ENCODE peak calls at places on chromosomes 6 and 20, in eight cellular contexts. B is NCI-H1105; L is progenitor cell of endocrine pancreas; V is D341Med; I is kidney tubule cell; F is amniotic epithelial cell; S is ELF-1; H is stimulated activated CD4-positive, alpha-beta T cell treated with anti-CD3 and anti-CD28 coated beads, Interleukin-1b, Interleukin-23, amount 100 ng/mL, for 48 hours. U is an unnamed sample.

GRCh38 chr6:24583463-24584389 is 62.3 kb downstream of the KIAA0319 start:
- DNase-seq in B (peak), L (peak), V (peak), I (peak), F (peak), S (peak), H (peak), U (peak)

GRCh38 chr6:82240191-82240590 is 7.4 kb downstream of the IBTK start:
- DNase-seq in B (no peak), L (no peak), V (no peak), I (no peak), F (no peak), S (no peak), H (no peak), U (no peak)

GRCh38 chr20:34022154-34022842 is 28.6 kb downstream of the RALY start:
- DNase-seq in B (no peak), L (no peak), V (peak), I (no peak), F (peak), S (no peak), H (no peak), U (no peak)

GRCh38 chr6:138264372-138264880 is 46.1 kb upstream of the PBOV1 start:
- DNase-seq in B (no peak), L (no peak), V (no peak), I (no peak), F (no peak), S (no peak), H (no peak), U (no peak)

GRCh38 chr20:41133709-41134361 is 3.5 kb upstream of the PLCG1 start:
- DNase-seq in B (no peak), L (no peak), V (no peak), I (no peak), F (no peak), S (no peak), H (peak), U (no peak)

GRCh38 chr6:16163066-16163465 is 34.2 kb downstream of the MYLIP start:
- DNase-seq in B (no peak), L (no peak), V (no peak), I (peak), F (no peak), S (no peak), H (no peak), U (no peak)

GRCh38 chr20:21719592-21720214 is 14.2 kb downstream of the PAX1 start:
- DNase-seq in B (peak), L (no peak), V (no peak), I (peak), F (peak), S (no peak), H (peak), U (peak)

GRCh38 chr6:122736606-122737005 is 42.9 kb upstream of the FABP7 start:
- DNase-seq in B (no peak), L (no peak), V (no peak), I (no peak), F (no peak), S (no peak), H (no peak), U (no peak)

GRCh38 chr6:15242937-15243614 is 2.8 kb upstream of the JARID2 start:
- DNase-seq in B (no peak), L (no peak), V (no peak), I (no peak), F (no peak), S (peak), H (no peak), U (no peak)

GRCh38 chr20:4563534-4563933 is 158.2 kb upstream of the PRND start:
- DNase-seq in B (no peak), L (peak), V (no peak), I (peak), F (peak), S (no peak), H (peak), U (no peak)

GRCh38 chr6:98844244-98845161 is 10.1 kb downstream of the POU3F2 start:
- DNase-seq in B (no peak), L (no peak), V (peak), I (no peak), F (no peak), S (no peak), H (no peak), U (no peak)

GRCh38 chr6:89369009-89369408 is 16.5 kb upstream of the UBE2J1 start:
- DNase-seq in B (no peak), L (no peak), V (peak), I (peak), F (peak), S (no peak), H (no peak), U (peak)

GRCh38 chr20:5652626-5653573 is 97.3 kb upstream of the SHLD1 start:
- DNase-seq in B (no peak), L (no peak), V (no peak), I (no peak), F (peak), S (no peak), H (no peak), U (no peak)

GRCh38 chr20:54129350-54129749 is 44.4 kb downstream of the CYP24A1 start:
- DNase-seq in B (no peak), L (no peak), V (no peak), I (no peak), F (no peak), S (no peak), H (no peak), U (no peak)

GRCh38 chr20:63740070-63740500 is 509 bp downstream of the SLC2A4RG start:
- DNase-seq in B (no peak), L (no peak), V (peak), I (peak), F (peak), S (no peak), H (peak), U (no peak)

GRCh38 chr20:33651562-33652048 is 10.5 kb upstream of the C20orf144 start:
- DNase-seq in B (no peak), L (no peak), V (no peak), I (no peak), F (peak), S (no peak), H (no peak), U (peak)

GRCh38 chr20:35502352-35502751 is 27.1 kb downstream of the C20orf173 start:
- DNase-seq in B (no peak), L (no peak), V (peak), I (no peak), F (no peak), S (no peak), H (no peak), U (no peak)

GRCh38 chr6:5401845-5402738 is 140.8 kb downstream of the FARS2 start:
- DNase-seq in B (no peak), L (no peak), V (no peak), I (peak), F (peak), S (no peak), H (no peak), U (no peak)

GRCh38 chr20:58312836-58313235 is 3.3 kb downstream of the RAB22A start:
- DNase-seq in B (no peak), L (no peak), V (no peak), I (peak), F (no peak), S (no peak), H (peak), U (no peak)

GRCh38 chr20:12762725-12763124 is 246.0 kb upstream of the SPTLC3 start:
- DNase-seq in B (no peak), L (no peak), V (no peak), I (peak), F (no peak), S (no peak), H (no peak), U (no peak)

GRCh38 chr6:96499781-96500180 is 21.8 kb upstream of the UFL1 start:
- DNase-seq in B (no peak), L (no peak), V (no peak), I (no peak), F (no peak), S (no peak), H (no peak), U (no peak)

GRCh38 chr6:121055572-121056163 is 278.6 kb downstream of the TBC1D32 start:
- DNase-seq in B (peak), L (no peak), V (peak), I (peak), F (peak), S (peak), H (no peak), U (no peak)

GRCh38 chr6:15395087-15395486 is 149.2 kb downstream of the JARID2 start:
- DNase-seq in B (no peak), L (no peak), V (no peak), I (no peak), F (no peak), S (no peak), H (no peak), U (no peak)

GRCh38 chr6:159959165-159959975 is 9.5 kb upstream of the IGF2R start:
- DNase-seq in B (no peak), L (no peak), V (no peak), I (no peak), F (no peak), S (no peak), H (no peak), U (no peak)

GRCh38 chr20:38152175-38153010 is 12.7 kb downstream of the TGM2 start:
- DNase-seq in B (peak), L (no peak), V (no peak), I (peak), F (peak), S (no peak), H (peak), U (peak)

GRCh38 chr6:69917834-69918233 is 51.5 kb downstream of the COL19A1 start:
- DNase-seq in B (no peak), L (no peak), V (no peak), I (peak), F (no peak), S (no peak), H (peak), U (no peak)

GRCh38 chr6:144265390-144265789 is 19.7 kb upstream of the UTRN start:
- DNase-seq in B (no peak), L (peak), V (no peak), I (peak), F (peak), S (peak), H (no peak), U (no peak)

GRCh38 chr6:16394651-16395050 is 156.3 kb downstream of the GMPR start:
- DNase-seq in B (no peak), L (no peak), V (no peak), I (no peak), F (no peak), S (no peak), H (no peak), U (no peak)

GRCh38 chr6:128370072-128370471 is 150.3 kb downstream of the PTPRK start:
- DNase-seq in B (no peak), L (no peak), V (no peak), I (peak), F (peak), S (no peak), H (no peak), U (no peak)

U was measured in adrenal gland.